ENCODE peak calls at places on chromosomes 2 and 18, in five cellular contexts. R, E, U, S and N are unnamed samples.

GRCh38 chr2:100964222-100964621 is 37.9 kb upstream of the RPL31 start:
- DNase-seq in R (no peak), E (no peak), U (no peak), S (no peak), N (no peak)

GRCh38 chr2:124333789-124334188 is 308.7 kb downstream of the CNTNAP5 start:
- DNase-seq in R (no peak), E (no peak), U (no peak), S (no peak), N (no peak)

GRCh38 chr2:60106836-60107529 is 446.5 kb downstream of the BCL11A start:
- DNase-seq in R (no peak), E (no peak), U (no peak), S (peak; percentile 88), N (no peak)

GRCh38 chr2:234091432-234091879 is 41.0 kb downstream of the SPP2 start:
- DNase-seq in R (peak; percentile 17), E (peak; percentile 49), U (peak; percentile 44), S (peak; percentile 49), N (no peak)

GRCh38 chr18:46262856-46263255 is 158.7 kb downstream of the HAUS1 start:
- DNase-seq in R (no peak), E (no peak), U (no peak), S (no peak), N (no peak)

GRCh38 chr2:219418155-219418569 is at the start of gene DES:
- DNase-seq in R (no peak), E (no peak), U (no peak), S (no peak), N (no peak)

GRCh38 chr18:59155140-59155539 is 15.5 kb downstream of the SEC11C start:
- DNase-seq in R (peak; percentile 42), E (no peak), U (peak; percentile 62), S (no peak), N (no peak)

GRCh38 chr18:58579561-58580047 is 49.3 kb downstream of the ALPK2 start:
- DNase-seq in R (peak; percentile 92), E (no peak), U (no peak), S (no peak), N (no peak)

GRCh38 chr2:225041210-225041870 is 928 bp downstream of the DOCK10 start:
- DNase-seq in R (peak; percentile 52), E (no peak), U (peak; percentile 55), S (no peak), N (peak; percentile 49)

GRCh38 chr2:61144697-61145268 is 17.2 kb upstream of the C2orf74 start:
- DNase-seq in R (peak; percentile 97), E (peak; percentile 99), U (peak; percentile 96), S (peak; percentile 99), N (peak; percentile 96)